ENCODE peak calls at places on chromosome 1, in ten cellular contexts. W is GM23248, X is neural progenitor cell, B is IMR-90, Y is kidney, P is mammary epithelial cell, D is endodermal cell, F is HCT116, G is NT2/D1, O is endothelial cell of umbilical vein. I is an unnamed sample.
A peak's percentile ranks its signal among the peaks of the same experiment; 100 is the strongest.

GRCh38 chr1:153611024-153611352 is 1.9 kb downstream of the S100A16 start:
- DNase-seq in O (no peak), G (no peak), F (no peak), P (peak; percentile 92), Y (peak; percentile 16), W (peak; percentile 84), X (no peak), B (no peak), D (no peak), I (peak; percentile 94)

GRCh38 chr1:212536586-212536985 is 72.0 kb upstream of the ATF3 start:
- DNase-seq in P (no peak), F (no peak), X (no peak), B (no peak), D (no peak), W (peak; percentile 22), O (no peak), Y (no peak), G (no peak), I (no peak)

GRCh38 chr1:208450958-208451357 is 206.8 kb upstream of the PLXNA2 start:
- DNase-seq in O (no peak), F (no peak), W (no peak), X (no peak), D (no peak), Y (no peak), P (no peak), B (no peak), G (no peak), I (no peak)

GRCh38 chr1:8598783-8599182 is 218.7 kb downstream of the RERE start:
- DNase-seq in X (peak; percentile 33), F (no peak), W (peak; percentile 6), B (peak; percentile 35), Y (peak; percentile 74), G (no peak), P (no peak), D (no peak), O (peak; percentile 32), I (no peak)

GRCh38 chr1:237539055-237539454 is 351.7 kb downstream of the ZP4 start:
- DNase-seq in Y (no peak), W (no peak), X (no peak), P (no peak), G (no peak), O (no peak), F (no peak), D (no peak), B (no peak), I (no peak)

GRCh38 chr1:201226178-201226514 is 35.5 kb downstream of the IGFN1 start:
- DNase-seq in D (no peak), Y (peak; percentile 64), P (no peak), O (no peak), G (no peak), X (no peak), F (no peak), B (no peak), W (no peak), I (no peak)

GRCh38 chr1:234875953-234876814 is 252.5 kb downstream of the TOMM20 start:
- DNase-seq in P (no peak), B (peak; percentile 51), Y (no peak), O (peak; percentile 90), G (no peak), D (no peak), F (no peak), X (no peak), W (peak; percentile 44), I (peak; percentile 49)

GRCh38 chr1:5921671-5922070 is 70.6 kb downstream of the NPHP4 start:
- DNase-seq in Y (no peak), G (no peak), P (no peak), W (no peak), F (no peak), X (no peak), O (no peak), D (no peak), B (no peak), I (no peak)

GRCh38 chr1:56073614-56074356 is 505.6 kb downstream of the PLPP3 start:
- DNase-seq in P (no peak), X (no peak), Y (peak; percentile 73), B (peak; percentile 88), G (no peak), O (peak; percentile 99), F (no peak), D (no peak), W (peak; percentile 63), I (no peak)

GRCh38 chr1:234782057-234782800 is 172.3 kb upstream of the IRF2BP2 start:
- DNase-seq in P (no peak), B (peak; percentile 17), F (no peak), Y (no peak), G (no peak), X (peak; percentile 26), W (peak; percentile 35), D (no peak), O (peak; percentile 17), I (peak; percentile 2)

GRCh38 chr1:2351723-2352122 is 39.6 kb downstream of the MORN1 start:
- DNase-seq in W (no peak), D (no peak), F (no peak), G (no peak), X (no peak), P (no peak), Y (peak; percentile 35), B (no peak), O (no peak), I (no peak)

GRCh38 chr1:228003461-228004330 is 3.1 kb upstream of the WNT3A start:
- DNase-seq in G (no peak), Y (no peak), W (no peak), D (no peak), X (no peak), O (no peak), B (no peak), P (no peak), F (no peak), I (no peak)

GRCh38 chr1:21294266-21295058 is 4.2 kb upstream of the ECE1 start:
- DNase-seq in B (no peak), X (no peak), W (peak; percentile 67), P (peak; percentile 75), D (no peak), F (peak; percentile 47), Y (no peak), G (no peak), O (no peak), I (peak; percentile 19)

GRCh38 chr1:176205322-176205914 is 1.7 kb downstream of the COP1 start:
- DNase-seq in G (no peak), B (peak; percentile 31), P (peak; percentile 32), O (peak; percentile 56), W (peak; percentile 64), Y (no peak), X (no peak), D (no peak), F (no peak), I (peak; percentile 19)

GRCh38 chr1:43912607-43913006 is 21.0 kb upstream of the ARTN start:
- DNase-seq in O (no peak), D (peak; percentile 91), G (no peak), W (peak; percentile 57), X (peak; percentile 46), B (peak; percentile 74), P (peak; percentile 83), F (no peak), Y (no peak), I (no peak)

GRCh38 chr1:184507604-184508289 is 120.9 kb downstream of the C1orf21 start:
- DNase-seq in O (peak; percentile 72), X (no peak), B (peak; percentile 27), Y (no peak), P (no peak), W (peak; percentile 57), F (no peak), G (no peak), D (no peak), I (no peak)

GRCh38 chr1:43319288-43319687 is 18.3 kb upstream of the MPL start:
- DNase-seq in O (no peak), W (no peak), F (no peak), G (no peak), D (peak; percentile 17), X (no peak), Y (no peak), P (no peak), B (no peak), I (no peak)

GRCh38 chr1:95427525-95427924 is 193.5 kb downstream of the RWDD3 start:
- DNase-seq in O (no peak), F (no peak), X (no peak), B (no peak), G (no peak), D (no peak), P (no peak), Y (no peak), W (no peak), I (no peak)

GRCh38 chr1:41044197-41044596 is 22.7 kb upstream of the SLFNL1 start:
- DNase-seq in D (no peak), X (no peak), W (no peak), Y (no peak), G (no peak), P (peak; percentile 25), F (no peak), B (no peak), O (peak; percentile 59), I (no peak)
- H3K36me3 ChIP-seq in D (peaks cover 3% of the 10 kb centered on the region), X (no peaks in the 10 kb centered on the region), W (peaks cover 5% of the 10 kb centered on the region), Y (peaks cover 18% of the 10 kb centered on the region), G (peaks cover 43% of the 10 kb centered on the region), P (no peaks in the 10 kb centered on the region), F (peaks cover 9% of the 10 kb centered on the region), B (peaks cover 29% of the 10 kb centered on the region), O (peaks cover 2% of the 10 kb centered on the region), I (peaks cover 28% of the 10 kb centered on the region)

GRCh38 chr1:218461351-218461750 is 116.2 kb downstream of the TGFB2 start:
- DNase-seq in X (no peak), B (peak; percentile 61), D (no peak), Y (no peak), W (no peak), G (no peak), O (no peak), F (no peak), P (no peak), I (no peak)
- H3K4me1 ChIP-seq in X (peaks cover 35% of the 10 kb centered on the region), B (peaks cover 20% of the 10 kb centered on the region), D (peaks cover 5% of the 10 kb centered on the region), Y (peaks cover 11% of the 10 kb centered on the region), W (peaks cover 55% of the 10 kb centered on the region), G (peaks cover 5% of the 10 kb centered on the region), O (peaks cover 44% of the 10 kb centered on the region), F (peaks cover 24% of the 10 kb centered on the region), P (peaks cover 25% of the 10 kb centered on the region), I (peaks cover 37% of the 10 kb centered on the region)

GRCh38 chr1:170175477-170175876 is 29.7 kb downstream of the NTMT2 start:
- DNase-seq in B (no peak), W (no peak), O (no peak), X (no peak), G (no peak), F (no peak), D (no peak), P (no peak), Y (no peak), I (no peak)
- H3K9ac ChIP-seq in B (no peak overlapping the region), W (no peak overlapping the region), O (no peak overlapping the region), X (no peak overlapping the region), G (no peak overlapping the region), F (no peak overlapping the region), D (no peak overlapping the region), P (no peak overlapping the region), Y (no peak overlapping the region), I (no peak overlapping the region)

GRCh38 chr1:90007979-90008404 is 13.1 kb downstream of the ZNF326 start:
- DNase-seq in W (no peak), F (no peak), P (no peak), Y (no peak), B (peak; percentile 49), G (no peak), O (no peak), X (no peak), D (no peak), I (no peak)

DNA sequence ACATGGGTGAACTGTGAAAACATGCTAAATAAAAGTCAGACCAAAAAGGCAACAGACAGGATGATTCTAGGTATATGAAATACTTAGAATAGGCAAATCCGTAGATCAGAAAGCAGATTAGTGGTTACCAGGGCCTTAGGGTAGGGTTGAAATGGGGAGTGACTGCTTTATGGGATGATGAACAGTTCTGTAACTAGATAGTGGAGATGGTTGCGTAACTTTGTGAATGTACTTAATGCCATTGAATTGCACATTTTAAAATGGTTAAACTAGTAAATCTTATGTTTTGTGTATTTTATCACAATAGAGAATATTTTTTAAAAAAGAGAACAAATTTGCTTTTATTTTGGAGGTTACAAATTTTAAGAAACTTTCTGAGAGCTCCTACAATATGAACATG is 17.4 kb downstream of the ZNF326 start:
- DNase-seq in W (no peak), P (no peak), D (no peak), G (no peak), X (no peak), F (no peak), B (no peak), O (no peak), Y (no peak), I (peak; percentile 60)
- H3K36me3 ChIP-seq in W (peaks cover 64% of the 10 kb centered on the region), P (peaks cover 32% of the 10 kb centered on the region), D (peaks cover 92% of the 10 kb centered on the region), G (peaks cover 96% of the 10 kb centered on the region), X (peaks cover 63% of the 10 kb centered on the region), F (peaks cover 61% of the 10 kb centered on the region), B (peaks cover 26% of the 10 kb centered on the region), O (peaks cover 29% of the 10 kb centered on the region), Y (peaks cover 7% of the 10 kb centered on the region), I (peaks cover 67% of the 10 kb centered on the region)

I was measured in PC-3.